ENCODE peak calls at places on chromosome 6, in four cellular contexts. R is K562, H is endothelial cell of umbilical vein, Z is GM12878. V is an unnamed sample.

GRCh38 chr6:71886184-71887005 is at the start of gene RIMS1:
- DNase-seq in Z (no peak), R (no peak), H (no peak), V (no peak)

GRCh38 chr6:165458134-165458533 is 148.7 kb upstream of the C6orf118 start:
- DNase-seq in Z (no peak), R (no peak), H (no peak), V (no peak)

GRCh38 chr6:52503344-52503747 is 73.5 kb downstream of the TRAM2 start:
- DNase-seq in Z (no peak), R (peak), H (no peak), V (no peak)

GRCh38 chr6:132270745-132271414 is 130.4 kb downstream of the MOXD1 start:
- DNase-seq in H (peak), Z (no peak), R (no peak), V (no peak)

GRCh38 chr6:64872633-64873032 is 834.4 kb downstream of the EYS start:
- DNase-seq in R (no peak), Z (no peak), H (no peak), V (no peak)

GRCh38 chr6:73314577-73315492 is 39.2 kb downstream of the DPPA5 start:
- DNase-seq in R (no peak), H (no peak), Z (no peak), V (no peak)

GRCh38 chr6:34795836-34796425 is 4.0 kb downstream of the BLTP3A start:
- DNase-seq in R (no peak), Z (no peak), H (peak), V (peak)

GRCh38 chr6:13013681-13014550 is 297.3 kb downstream of the PHACTR1 start:
- DNase-seq in H (peak), R (no peak), Z (no peak), V (no peak)

GRCh38 chr6:83215131-83216047 is 22.2 kb downstream of the RWDD2A start:
- DNase-seq in R (peak), Z (peak), H (peak), V (peak)

GRCh38 chr6:90660971-90661370 is 74.1 kb upstream of the MAP3K7 start:
- DNase-seq in R (no peak), Z (no peak), H (no peak), V (no peak)

GRCh38 chr6:2793491-2794151 is 28.4 kb downstream of the WRNIP1 start:
- DNase-seq in Z (no peak), H (no peak), R (no peak), V (no peak)

GRCh38 chr6:79548310-79548709 is 11.1 kb upstream of the LCA5 start:
- DNase-seq in R (no peak), Z (no peak), H (no peak), V (no peak)

GRCh38 chr6:101543796-101544195 is 150.3 kb downstream of the GRIK2 start:
- DNase-seq in R (no peak), H (no peak), Z (no peak), V (no peak)

GRCh38 chr6:219641-220198 is 72.6 kb upstream of the DUSP22 start:
- DNase-seq in H (no peak), R (peak), Z (no peak), V (peak)

GRCh38 chr6:73923899-73924485 is 228.0 kb downstream of the CD109 start:
- DNase-seq in H (no peak), Z (no peak), R (no peak), V (peak)

GRCh38 chr6:166592818-166593217 is 6.3 kb upstream of the RAMACL start:
- DNase-seq in R (no peak), H (no peak), Z (no peak), V (peak)

GRCh38 chr6:138719011-138719635 is 54.4 kb upstream of the CCDC28A start:
- DNase-seq in R (no peak), H (peak), Z (no peak), V (peak)

GRCh38 chr6:97026298-97026697 is 101.8 kb downstream of the KLHL32 start:
- DNase-seq in R (no peak), Z (no peak), H (no peak), V (no peak)

GRCh38 chr6:139713911-139714527 is 339.6 kb upstream of the CITED2 start:
- DNase-seq in Z (no peak), R (no peak), H (no peak), V (no peak)

GRCh38 chr6:167547751-167548150 is 222.9 kb downstream of the TTLL2 start:
- DNase-seq in H (peak), R (no peak), Z (no peak), V (no peak)

GRCh38 chr6:87154641-87155271 is 609 bp upstream of the ZNF292 start:
- DNase-seq in Z (peak), R (peak), H (no peak), V (peak)

GRCh38 chr6:106906227-106906626 is 68.3 kb downstream of the CD24 start:
- DNase-seq in R (no peak), H (no peak), Z (no peak), V (no peak)

GRCh38 chr6:43328528-43328927 is 19.9 kb upstream of the CRIP3 start:
- DNase-seq in R (no peak), H (no peak), Z (no peak), V (no peak)

GRCh38 chr6:52790841-52791240 is 12.8 kb downstream of the GSTA1 start:
- DNase-seq in R (no peak), Z (no peak), H (no peak), V (no peak)

GRCh38 chr6:57106990-57107389 is 17.0 kb downstream of the ZNF451 start:
- DNase-seq in R (no peak), H (no peak), Z (no peak), V (no peak)

GRCh38 chr6:47248446-47248845 is 61.3 kb downstream of the TNFRSF21 start:
- DNase-seq in R (no peak), H (peak), Z (no peak), V (no peak)

GRCh38 chr6:73606428-73606827 is 47.4 kb downstream of the SLC17A5 start:
- DNase-seq in Z (no peak), R (no peak), H (no peak), V (no peak)

GRCh38 chr6:53635322-53635721 is 30.2 kb downstream of the KLHL31 start:
- DNase-seq in Z (no peak), R (no peak), H (no peak), V (peak)

GRCh38 chr6:49401063-49401462 is 62.0 kb downstream of the MMUT start:
- DNase-seq in R (no peak), Z (no peak), H (no peak), V (no peak)

GRCh38 chr6:24004062-24004461 is 122.0 kb upstream of the NRSN1 start:
- DNase-seq in R (no peak), H (no peak), Z (no peak), V (no peak)

GRCh38 chr6:9554806-9555205 is 860.1 kb downstream of the TFAP2A start:
- DNase-seq in H (no peak), Z (no peak), R (no peak), V (no peak)

GRCh38 chr6:150391414-150391813 is 22.6 kb downstream of the IYD start:
- DNase-seq in H (no peak), Z (no peak), R (no peak), V (no peak)

GRCh38 chr6:97110149-97110548 is 172.9 kb downstream of the MMS22L start:
- DNase-seq in R (no peak), Z (no peak), H (no peak), V (no peak)

GRCh38 chr6:99241905-99242534 is 107.5 kb downstream of the FAXC start:
- DNase-seq in Z (no peak), H (peak), R (peak), V (peak)

GRCh38 chr6:130625825-130626500 is 201.2 kb upstream of the SMLR1 start:
- DNase-seq in Z (peak), H (peak), R (no peak), V (peak)

GRCh38 chr6:12436224-12436623 is 146.1 kb downstream of the EDN1 start:
- DNase-seq in H (peak), Z (peak), R (no peak), V (no peak)

GRCh38 chr6:24902782-24903181 is 33.0 kb downstream of the RIPOR2 start:
- DNase-seq in Z (no peak), R (no peak), H (no peak), V (peak)

GRCh38 chr6:89161326-89162046 is 15.6 kb downstream of the PM20D2 start:
- DNase-seq in R (peak), H (no peak), Z (no peak), V (peak)

GRCh38 chr6:37242429-37243052 is 15.0 kb upstream of the TBC1D22B start:
- DNase-seq in H (peak), R (peak), Z (no peak), V (peak)

GRCh38 chr6:152305672-152306071 is 331.5 kb downstream of the SYNE1 start:
- DNase-seq in H (peak), R (no peak), Z (no peak), V (peak)
- TF ChIP-seq FOS in H (no peak), R (no peak), Z (no peak), V (no peak)

GRCh38 chr6:142195862-142196536 is 48.9 kb downstream of the VTA1 start:
- DNase-seq in Z (no peak), H (peak), R (no peak), V (peak)

DNA sequence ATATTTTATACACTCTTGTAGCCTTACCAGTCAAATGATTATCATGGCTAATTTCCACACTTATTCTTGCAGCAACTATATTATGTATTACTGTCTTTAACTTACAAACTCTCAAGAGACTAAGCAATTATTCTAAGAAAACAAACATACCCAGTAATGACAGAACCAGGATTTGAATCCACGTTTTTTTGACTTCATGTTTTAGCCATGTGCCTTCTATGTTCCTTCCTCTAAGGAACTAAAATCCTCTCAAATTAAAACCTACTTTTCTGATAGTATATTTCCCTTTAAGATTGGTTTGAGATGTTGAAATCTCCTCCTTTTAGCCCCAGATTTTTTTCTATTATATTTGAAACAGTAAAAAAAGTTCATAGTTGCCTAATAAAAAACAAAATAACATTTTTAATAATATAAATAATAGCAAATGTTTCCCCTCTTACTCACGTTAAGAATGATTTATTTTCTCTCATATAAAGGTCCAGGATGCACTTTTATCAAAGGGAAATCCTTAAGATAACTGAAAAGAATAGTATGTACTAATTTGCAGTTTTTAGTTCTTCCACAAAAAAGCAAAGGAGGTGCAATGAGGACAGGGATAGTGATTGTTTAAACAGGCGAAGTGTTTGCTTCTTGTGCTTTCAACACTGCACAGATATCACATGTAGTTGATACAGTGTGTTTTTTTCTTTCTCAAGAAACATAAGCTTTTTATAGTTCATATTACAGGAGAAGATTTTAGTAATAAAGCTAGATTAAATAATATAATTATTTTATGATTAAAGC is 54.0 kb downstream of the VTA1 start:
- DNase-seq in R (no peak), H (peak), Z (no peak), V (no peak)
- TF ChIP-seq FOS in R (no peak), H (no peak), Z (no peak), V (no peak)

DNA sequence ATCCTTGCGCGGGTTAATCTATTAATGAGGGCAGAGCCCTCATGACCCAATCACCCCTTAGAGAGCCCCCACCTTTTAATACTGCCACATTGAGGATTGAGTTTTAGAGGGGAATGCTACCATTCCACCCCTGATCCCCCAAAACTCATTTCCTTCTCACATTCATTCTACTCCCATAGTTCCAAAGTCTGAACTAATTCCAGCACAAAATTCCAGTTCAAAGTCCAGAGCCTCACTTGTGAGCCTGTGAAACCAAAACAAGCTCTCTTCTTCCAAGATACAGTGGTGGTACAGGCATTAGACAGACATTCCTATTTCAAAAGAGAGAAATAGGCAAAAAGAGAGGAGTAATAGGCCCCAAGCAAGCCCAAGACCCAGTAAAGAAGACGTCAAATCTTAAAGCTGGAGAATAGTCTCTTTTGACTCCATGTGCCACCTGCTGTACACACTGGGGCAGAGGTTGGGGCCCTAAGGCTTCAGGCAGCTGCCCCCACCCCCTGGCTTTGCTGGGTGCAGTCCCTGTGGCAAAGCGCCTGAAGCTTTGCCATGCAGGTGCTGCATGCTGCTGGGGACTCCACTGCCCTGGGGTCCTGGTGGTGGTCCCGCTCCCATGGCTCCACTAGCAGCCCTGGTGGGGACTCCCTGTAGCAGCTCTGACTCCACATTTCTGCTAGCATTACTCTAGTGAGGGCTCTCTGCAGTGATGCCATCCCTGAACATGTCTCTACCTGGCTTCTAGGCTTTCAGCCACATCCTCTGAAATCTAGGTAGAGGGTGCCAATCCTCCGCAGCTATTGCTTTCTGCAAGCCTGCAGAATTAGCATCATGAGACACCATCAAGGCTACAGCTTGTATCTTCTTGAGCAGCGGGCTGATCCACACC is 41.3 kb downstream of the RSPH3 start:
- DNase-seq in H (no peak), R (no peak), Z (no peak), V (no peak)
- TF ChIP-seq FOS in H (no peak), R (no peak), Z (no peak), V (no peak)

DNA sequence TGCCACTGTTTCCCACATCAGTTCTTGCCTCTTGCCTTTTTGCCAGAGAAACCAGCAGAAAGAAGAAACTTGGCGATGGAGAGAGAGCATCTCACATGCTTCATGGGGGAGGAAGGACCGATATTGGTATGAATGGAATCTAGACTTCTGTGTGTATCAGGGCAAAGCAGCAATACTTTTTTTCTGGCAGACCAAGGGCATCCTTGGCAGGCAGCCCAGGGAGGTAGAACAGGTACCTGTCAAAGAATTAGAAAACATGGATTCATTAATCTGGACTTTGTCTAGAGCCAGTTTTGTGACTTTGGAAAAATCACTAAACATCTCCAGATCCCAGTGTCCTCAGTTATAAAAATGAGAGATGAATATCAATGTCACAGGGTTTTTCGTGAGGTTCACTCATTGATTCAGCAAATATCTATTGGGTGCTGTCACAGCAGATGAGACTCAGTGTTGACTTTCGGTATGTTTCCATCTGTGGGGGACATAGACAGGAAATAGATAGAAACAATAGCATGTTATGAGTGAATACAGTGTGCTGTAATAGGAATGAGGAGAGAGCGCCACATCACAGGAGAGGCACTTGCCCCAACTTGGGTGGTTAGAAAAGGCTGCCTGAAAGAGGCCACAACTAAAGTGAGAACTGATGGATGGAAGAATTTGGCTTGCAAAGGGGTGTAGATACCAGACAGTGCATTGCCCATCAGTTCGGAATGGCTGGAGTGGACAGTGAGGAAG is 114.1 kb downstream of the CD83 start:
- DNase-seq in H (no peak), R (no peak), Z (no peak), V (peak)
- TF ChIP-seq FOS in H (no peak), R (no peak), Z (no peak), V (no peak)

GRCh38 chr6:39433630-39434029 is 111.1 kb upstream of the KCNK16 start:
- DNase-seq in Z (no peak), H (no peak), R (no peak), V (no peak)

GRCh38 chr6:39430446-39430845 is 107.9 kb upstream of the KCNK16 start:
- DNase-seq in R (no peak), H (no peak), Z (no peak), V (no peak)

GRCh38 chr6:39432311-39433025 is 110.0 kb upstream of the KCNK16 start:
- DNase-seq in R (no peak), Z (no peak), H (no peak), V (no peak)

GRCh38 chr6:39428152-39428551 is 105.7 kb upstream of the KCNK16 start:
- DNase-seq in H (no peak), Z (no peak), R (no peak), V (no peak)

DNA sequence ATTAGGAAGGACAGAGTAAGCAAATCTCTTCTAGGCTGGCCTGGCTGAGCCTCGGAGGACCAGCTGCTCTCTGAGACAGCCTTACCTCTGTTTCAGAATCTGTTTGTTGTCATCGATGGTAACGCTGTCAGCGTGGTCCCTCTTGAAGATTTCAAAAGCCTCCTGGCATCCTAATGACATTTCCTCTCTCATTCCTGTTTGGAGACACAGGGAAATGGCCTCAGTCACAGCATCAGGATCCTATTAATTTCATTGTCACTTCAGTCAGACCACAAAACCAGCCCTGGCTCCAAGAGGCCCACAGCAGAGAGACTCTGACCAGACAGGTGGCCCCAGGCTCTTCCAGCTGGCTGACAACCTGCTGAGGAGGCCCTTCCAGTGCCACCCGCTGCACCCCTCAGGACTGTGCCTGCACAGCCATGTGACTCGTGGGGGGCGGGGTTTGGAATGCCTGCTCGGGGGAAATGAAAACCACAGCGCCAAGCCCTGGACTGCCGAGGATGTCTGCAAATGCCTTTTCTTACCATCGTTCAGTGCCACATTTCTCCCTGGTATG is 108.5 kb upstream of the KCNK16 start:
- DNase-seq in H (no peak), R (no peak), Z (no peak), V (no peak)
- TF ChIP-seq FOS in H (no peak), R (no peak), Z (no peak), V (no peak)

DNA sequence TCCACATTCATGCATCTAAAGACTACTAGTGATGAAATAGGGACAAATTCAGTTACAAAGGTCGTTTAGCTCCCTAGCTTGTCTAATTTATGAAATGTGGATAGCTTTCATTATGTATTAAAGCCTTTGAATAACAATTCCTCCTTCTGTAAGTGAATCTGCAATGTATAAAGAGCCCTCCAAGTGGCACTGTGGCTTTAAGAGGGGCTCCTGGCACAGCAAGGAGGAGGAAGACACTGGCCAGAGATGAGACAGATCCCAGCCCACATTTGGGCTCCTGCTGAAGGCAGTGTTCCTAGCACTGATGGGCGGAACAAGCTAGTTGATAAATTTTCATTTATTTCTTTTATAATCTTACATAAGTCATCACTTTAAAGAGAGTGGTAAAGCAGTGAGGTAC is 17.6 kb upstream of the FUCA2 start:
- DNase-seq in Z (no peak), R (no peak), H (no peak), V (no peak)
- TF ChIP-seq FOS in Z (no peak), R (no peak), H (no peak), V (no peak)